ENCODE peak calls at places on chromosomes 3 and 15, in eight cellular contexts. One of them, this sample, is unnamed.
A peak's percentile ranks its signal among the peaks of the same experiment; 100 is the strongest.

GRCh38 chr3:151753846-151754245 is 20.1 kb downstream of the AADACL2 start:
- DNase-seq in upper lobe of right lung: no peak
- DNase-seq in aorta: no peak
- DNase-seq in right atrium auricular region: no peak
- DNase-seq in Panc1: no peak
- DNase-seq in psoas muscle: no peak
- DNase-seq in CD8-positive, alpha-beta memory T cell: no peak
- DNase-seq in tibial nerve: no peak
- DNase-seq in this sample: no peak

GRCh38 chr3:9396301-9396631 is 1.1 kb upstream of the SETD5 start:
- DNase-seq in upper lobe of right lung: no peak
- DNase-seq in aorta: peak; percentile 92
- DNase-seq in right atrium auricular region: peak; percentile 92
- DNase-seq in Panc1: peak; percentile 63
- DNase-seq in psoas muscle: no peak
- DNase-seq in CD8-positive, alpha-beta memory T cell: peak; percentile 89
- DNase-seq in tibial nerve: peak; percentile 80
- DNase-seq in this sample: no peak

GRCh38 chr3:151201046-151201730 is 1.8 kb downstream of the GPR171 start:
- DNase-seq in upper lobe of right lung: no peak
- DNase-seq in aorta: no peak
- DNase-seq in right atrium auricular region: no peak
- DNase-seq in Panc1: no peak
- DNase-seq in psoas muscle: no peak
- DNase-seq in CD8-positive, alpha-beta memory T cell: no peak
- DNase-seq in tibial nerve: no peak
- DNase-seq in this sample: no peak

GRCh38 chr3:61571516-61572336 is 10.4 kb downstream of the PTPRG start:
- DNase-seq in upper lobe of right lung: no peak
- DNase-seq in aorta: peak; percentile 76
- DNase-seq in right atrium auricular region: no peak
- DNase-seq in Panc1: no peak
- DNase-seq in psoas muscle: peak; percentile 72
- DNase-seq in CD8-positive, alpha-beta memory T cell: no peak
- DNase-seq in tibial nerve: peak; percentile 36
- DNase-seq in this sample: peak; percentile 76

GRCh38 chr3:12959838-12960378 is 113.3 kb downstream of the IQSEC1 start:
- DNase-seq in upper lobe of right lung: no peak
- DNase-seq in aorta: peak; percentile 76
- DNase-seq in right atrium auricular region: no peak
- DNase-seq in Panc1: no peak
- DNase-seq in psoas muscle: peak; percentile 59
- DNase-seq in CD8-positive, alpha-beta memory T cell: no peak
- DNase-seq in tibial nerve: no peak
- DNase-seq in this sample: peak; percentile 81

GRCh38 chr15:42971830-42972229 is 51.3 kb upstream of the TTBK2 start:
- DNase-seq in upper lobe of right lung: no peak
- DNase-seq in aorta: no peak
- DNase-seq in right atrium auricular region: no peak
- DNase-seq in Panc1: no peak
- DNase-seq in psoas muscle: no peak
- DNase-seq in CD8-positive, alpha-beta memory T cell: no peak
- DNase-seq in tibial nerve: no peak
- DNase-seq in this sample: no peak

GRCh38 chr15:83092309-83092976 is 15.0 kb upstream of the TM6SF1 start:
- DNase-seq in upper lobe of right lung: no peak
- DNase-seq in aorta: peak; percentile 70
- DNase-seq in right atrium auricular region: peak; percentile 76
- DNase-seq in Panc1: no peak
- DNase-seq in psoas muscle: no peak
- DNase-seq in CD8-positive, alpha-beta memory T cell: no peak
- DNase-seq in tibial nerve: peak; percentile 55
- DNase-seq in this sample: peak; percentile 76

GRCh38 chr15:94739639-94740038 is 508.3 kb downstream of the MCTP2 start:
- DNase-seq in upper lobe of right lung: no peak
- DNase-seq in aorta: no peak
- DNase-seq in right atrium auricular region: no peak
- DNase-seq in Panc1: no peak
- DNase-seq in psoas muscle: no peak
- DNase-seq in CD8-positive, alpha-beta memory T cell: no peak
- DNase-seq in tibial nerve: no peak
- DNase-seq in this sample: no peak

GRCh38 chr3:171712168-171712938 is 97.9 kb downstream of the PLD1 start:
- DNase-seq in upper lobe of right lung: no peak
- DNase-seq in aorta: no peak
- DNase-seq in right atrium auricular region: no peak
- DNase-seq in Panc1: no peak
- DNase-seq in psoas muscle: no peak
- DNase-seq in CD8-positive, alpha-beta memory T cell: no peak
- DNase-seq in tibial nerve: no peak
- DNase-seq in this sample: no peak

GRCh38 chr3:36695769-36696137 is 68.6 kb downstream of the DCLK3 start:
- DNase-seq in upper lobe of right lung: no peak
- DNase-seq in aorta: no peak
- DNase-seq in right atrium auricular region: no peak
- DNase-seq in Panc1: no peak
- DNase-seq in psoas muscle: no peak
- DNase-seq in CD8-positive, alpha-beta memory T cell: no peak
- DNase-seq in tibial nerve: no peak
- DNase-seq in this sample: no peak

GRCh38 chr15:22963546-22964125 is 16.5 kb downstream of the CYFIP1 start:
- DNase-seq in upper lobe of right lung: no peak
- DNase-seq in aorta: no peak
- DNase-seq in right atrium auricular region: no peak
- DNase-seq in Panc1: no peak
- DNase-seq in psoas muscle: peak; percentile 26
- DNase-seq in CD8-positive, alpha-beta memory T cell: no peak
- DNase-seq in tibial nerve: no peak
- DNase-seq in this sample: no peak

GRCh38 chr3:136932518-136932917 is 25.3 kb upstream of the IL20RB start:
- DNase-seq in upper lobe of right lung: no peak
- DNase-seq in aorta: no peak
- DNase-seq in right atrium auricular region: no peak
- DNase-seq in Panc1: no peak
- DNase-seq in psoas muscle: no peak
- DNase-seq in CD8-positive, alpha-beta memory T cell: no peak
- DNase-seq in tibial nerve: no peak
- DNase-seq in this sample: no peak

GRCh38 chr15:56964182-56964581 is 45.7 kb downstream of the TCF12 start:
- DNase-seq in upper lobe of right lung: no peak
- DNase-seq in aorta: no peak
- DNase-seq in right atrium auricular region: no peak
- DNase-seq in Panc1: no peak
- DNase-seq in psoas muscle: no peak
- DNase-seq in CD8-positive, alpha-beta memory T cell: no peak
- DNase-seq in tibial nerve: no peak
- DNase-seq in this sample: no peak

GRCh38 chr3:173397161-173398110 is at the start of gene NLGN1:
- DNase-seq in upper lobe of right lung: peak; percentile 83
- DNase-seq in aorta: peak; percentile 83
- DNase-seq in right atrium auricular region: peak; percentile 64
- DNase-seq in Panc1: no peak
- DNase-seq in psoas muscle: peak; percentile 83
- DNase-seq in CD8-positive, alpha-beta memory T cell: no peak
- DNase-seq in tibial nerve: peak; percentile 50
- DNase-seq in this sample: peak; percentile 78

GRCh38 chr3:57646723-57647122 is 46.2 kb downstream of the DENND6A start:
- DNase-seq in upper lobe of right lung: no peak
- DNase-seq in aorta: no peak
- DNase-seq in right atrium auricular region: no peak
- DNase-seq in Panc1: no peak
- DNase-seq in psoas muscle: no peak
- DNase-seq in CD8-positive, alpha-beta memory T cell: no peak
- DNase-seq in tibial nerve: peak; percentile 23
- DNase-seq in this sample: no peak

GRCh38 chr3:141387446-141388030 is 19.2 kb downstream of the ZBTB38 start:
- DNase-seq in upper lobe of right lung: no peak
- DNase-seq in aorta: no peak
- DNase-seq in right atrium auricular region: no peak
- DNase-seq in Panc1: no peak
- DNase-seq in psoas muscle: no peak
- DNase-seq in CD8-positive, alpha-beta memory T cell: no peak
- DNase-seq in tibial nerve: no peak
- DNase-seq in this sample: no peak

GRCh38 chr3:62911531-62911930 is 36.3 kb upstream of the CADPS start:
- DNase-seq in upper lobe of right lung: no peak
- DNase-seq in aorta: no peak
- DNase-seq in right atrium auricular region: no peak
- DNase-seq in Panc1: no peak
- DNase-seq in psoas muscle: no peak
- DNase-seq in CD8-positive, alpha-beta memory T cell: no peak
- DNase-seq in tibial nerve: no peak
- DNase-seq in this sample: no peak

GRCh38 chr3:124923833-124924232 is 10.7 kb downstream of the MUC13 start:
- DNase-seq in upper lobe of right lung: no peak
- DNase-seq in aorta: no peak
- DNase-seq in right atrium auricular region: no peak
- DNase-seq in Panc1: no peak
- DNase-seq in psoas muscle: no peak
- DNase-seq in CD8-positive, alpha-beta memory T cell: no peak
- DNase-seq in tibial nerve: no peak
- DNase-seq in this sample: no peak

GRCh38 chr3:72738752-72739520 is 109.3 kb downstream of the SHQ1 start:
- DNase-seq in upper lobe of right lung: peak; percentile 80
- DNase-seq in aorta: no peak
- DNase-seq in right atrium auricular region: no peak
- DNase-seq in Panc1: no peak
- DNase-seq in psoas muscle: peak; percentile 59
- DNase-seq in CD8-positive, alpha-beta memory T cell: peak; percentile 81
- DNase-seq in tibial nerve: no peak
- DNase-seq in this sample: peak; percentile 72

GRCh38 chr3:156216216-156216615 is 95.8 kb downstream of the KCNAB1 start:
- DNase-seq in upper lobe of right lung: no peak
- DNase-seq in aorta: no peak
- DNase-seq in right atrium auricular region: no peak
- DNase-seq in Panc1: no peak
- DNase-seq in psoas muscle: no peak
- DNase-seq in CD8-positive, alpha-beta memory T cell: no peak
- DNase-seq in tibial nerve: no peak
- DNase-seq in this sample: no peak

GRCh38 chr3:105062853-105063252 is 303.9 kb upstream of the ALCAM start:
- DNase-seq in upper lobe of right lung: no peak
- DNase-seq in aorta: no peak
- DNase-seq in right atrium auricular region: no peak
- DNase-seq in Panc1: no peak
- DNase-seq in psoas muscle: no peak
- DNase-seq in CD8-positive, alpha-beta memory T cell: no peak
- DNase-seq in tibial nerve: no peak
- DNase-seq in this sample: no peak

GRCh38 chr3:128568602-128569490 is 75.8 kb upstream of the GATA2 start:
- DNase-seq in upper lobe of right lung: no peak
- DNase-seq in aorta: no peak
- DNase-seq in right atrium auricular region: no peak
- DNase-seq in Panc1: no peak
- DNase-seq in psoas muscle: no peak
- DNase-seq in CD8-positive, alpha-beta memory T cell: no peak
- DNase-seq in tibial nerve: no peak
- DNase-seq in this sample: no peak

GRCh38 chr3:484302-484701 is 287.7 kb downstream of the CHL1 start:
- DNase-seq in upper lobe of right lung: no peak
- DNase-seq in aorta: no peak
- DNase-seq in right atrium auricular region: no peak
- DNase-seq in Panc1: no peak
- DNase-seq in psoas muscle: no peak
- DNase-seq in CD8-positive, alpha-beta memory T cell: no peak
- DNase-seq in tibial nerve: no peak
- DNase-seq in this sample: no peak
- H3K4me1 ChIP-seq in upper lobe of right lung: no peaks in the 10 kb centered on the region
- H3K4me1 ChIP-seq in aorta: peaks cover 2% of the 10 kb centered on the region
- H3K4me1 ChIP-seq in right atrium auricular region: no peaks in the 10 kb centered on the region
- H3K4me1 ChIP-seq in Panc1: no peaks in the 10 kb centered on the region
- H3K4me1 ChIP-seq in psoas muscle: no peaks in the 10 kb centered on the region
- H3K4me1 ChIP-seq in CD8-positive, alpha-beta memory T cell: no peaks in the 10 kb centered on the region
- H3K4me1 ChIP-seq in tibial nerve: no peaks in the 10 kb centered on the region
- H3K4me1 ChIP-seq in this sample: no peaks in the 10 kb centered on the region

DNA sequence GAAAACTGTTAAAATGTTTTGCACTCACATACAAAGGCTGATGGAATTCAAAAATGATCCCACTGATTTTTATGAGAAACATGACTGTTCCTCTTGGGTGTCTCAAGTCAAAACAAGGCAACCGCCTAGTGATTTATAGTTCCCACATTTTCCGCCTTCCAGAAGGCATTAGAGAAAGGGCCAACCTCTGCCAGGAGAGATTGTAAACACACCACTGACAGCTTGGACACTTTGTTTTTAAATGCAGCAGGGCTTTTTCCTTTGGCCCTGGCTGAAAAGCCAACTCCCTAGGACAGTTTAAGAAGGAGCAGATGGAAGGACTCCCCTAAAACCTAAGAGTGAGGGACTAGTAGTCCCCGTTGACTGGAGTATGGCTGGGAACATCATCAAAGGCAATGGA is 27.8 kb downstream of the PARP16 start:
- DNase-seq in upper lobe of right lung: no peak
- DNase-seq in aorta: no peak
- DNase-seq in right atrium auricular region: no peak
- DNase-seq in Panc1: no peak
- DNase-seq in psoas muscle: no peak
- DNase-seq in CD8-positive, alpha-beta memory T cell: no peak
- DNase-seq in tibial nerve: no peak
- DNase-seq in this sample: no peak
- H3K27ac ChIP-seq in upper lobe of right lung: peak overlapping the region; percentile 67
- H3K27ac ChIP-seq in aorta: no peak overlapping the region
- H3K27ac ChIP-seq in right atrium auricular region: peak overlapping the region; percentile 73
- H3K27ac ChIP-seq in Panc1: no peak overlapping the region
- H3K27ac ChIP-seq in psoas muscle: no peak overlapping the region
- H3K27ac ChIP-seq in CD8-positive, alpha-beta memory T cell: no peak overlapping the region
- H3K27ac ChIP-seq in tibial nerve: peak overlapping the region; percentile 58
- H3K27ac ChIP-seq in this sample: peak overlapping the region; percentile 82

GRCh38 chr15:39359736-39360135 is 221.1 kb upstream of the THBS1 start:
- DNase-seq in upper lobe of right lung: no peak
- DNase-seq in aorta: no peak
- DNase-seq in right atrium auricular region: no peak
- DNase-seq in Panc1: no peak
- DNase-seq in psoas muscle: no peak
- DNase-seq in CD8-positive, alpha-beta memory T cell: no peak
- DNase-seq in tibial nerve: no peak
- DNase-seq in this sample: peak; percentile 65
- H3K4me1 ChIP-seq in upper lobe of right lung: peaks cover 6% of the 10 kb centered on the region
- H3K4me1 ChIP-seq in aorta: no peaks in the 10 kb centered on the region
- H3K4me1 ChIP-seq in right atrium auricular region: no peaks in the 10 kb centered on the region
- H3K4me1 ChIP-seq in Panc1: no peaks in the 10 kb centered on the region
- H3K4me1 ChIP-seq in psoas muscle: no peaks in the 10 kb centered on the region
- H3K4me1 ChIP-seq in CD8-positive, alpha-beta memory T cell: no peaks in the 10 kb centered on the region
- H3K4me1 ChIP-seq in tibial nerve: peaks cover 5% of the 10 kb centered on the region
- H3K4me1 ChIP-seq in this sample: peaks cover 3% of the 10 kb centered on the region

DNA sequence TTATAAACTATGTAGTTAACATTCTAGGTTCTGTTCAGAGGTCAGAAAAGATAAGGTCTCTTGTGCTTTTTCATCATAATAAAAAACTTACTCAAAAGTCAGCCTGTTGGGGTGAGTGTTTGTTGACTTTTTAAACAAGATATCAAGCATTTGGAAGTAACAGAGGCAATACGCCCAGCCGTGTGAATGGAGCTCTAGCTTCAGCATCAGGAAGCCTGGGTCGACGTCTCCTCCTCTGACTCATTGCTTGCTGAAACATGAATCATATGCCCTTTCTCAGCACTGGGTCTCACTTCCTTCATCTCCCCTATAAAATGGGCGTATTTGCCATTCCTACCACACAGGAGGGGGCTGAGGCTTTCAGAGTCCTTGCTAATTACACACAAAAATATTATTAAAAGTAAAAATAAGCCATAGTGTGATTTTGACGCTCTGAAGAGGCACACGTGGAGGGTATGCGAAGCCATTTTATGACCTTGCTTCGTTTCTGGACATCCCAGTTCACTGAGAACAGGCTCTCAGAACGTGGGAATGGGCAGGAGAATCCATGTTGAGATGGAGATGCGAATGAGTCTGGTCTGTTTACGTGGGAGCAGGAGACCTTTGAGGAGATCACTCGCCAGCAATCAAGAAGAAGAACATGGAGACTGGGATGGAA is 220.8 kb upstream of the TPRG1 start:
- DNase-seq in upper lobe of right lung: peak; percentile 68
- DNase-seq in aorta: peak; percentile 90
- DNase-seq in right atrium auricular region: peak; percentile 97
- DNase-seq in Panc1: peak; percentile 91
- DNase-seq in psoas muscle: peak; percentile 63
- DNase-seq in CD8-positive, alpha-beta memory T cell: no peak
- DNase-seq in tibial nerve: peak; percentile 80
- DNase-seq in this sample: peak; percentile 92
- H3K27ac ChIP-seq in upper lobe of right lung: peak overlapping the region; percentile 97
- H3K27ac ChIP-seq in aorta: peak overlapping the region; percentile 58
- H3K27ac ChIP-seq in right atrium auricular region: peak overlapping the region; percentile 98
- H3K27ac ChIP-seq in Panc1: peak overlapping the region; percentile 80
- H3K27ac ChIP-seq in psoas muscle: peak overlapping the region; percentile 94
- H3K27ac ChIP-seq in CD8-positive, alpha-beta memory T cell: no peak overlapping the region
- H3K27ac ChIP-seq in tibial nerve: peak overlapping the region; percentile 91
- H3K27ac ChIP-seq in this sample: peak overlapping the region; percentile 84

This sample was measured in right cardiac atrium.